ENCODE peak calls at places on chromosomes 1 and 21, in nine cellular contexts. L is OCI-LY7; I is body of pancreas; Y is sciatic nerve; A is K562; J is NCI-H1105 treated with DMSO at 0.1 percent for 48 hours; K is lower leg skin; D is activated naive CD4-positive, alpha-beta T cell treated with anti-CD3 and anti-CD28 coated beads, Interleukin-2, amount 10 ng/mL, durations not matched to agents 7 days and 5 days; B is mesendoderm. Q is an unnamed sample.

GRCh38 chr21:41359289-41359688 is 2.5 kb upstream of the MX2 start:
- DNase-seq in K (peak), I (no peak), L (no peak), J (no peak), A (no peak), B (peak), D (no peak), Y (no peak), Q (peak)

GRCh38 chr21:17848228-17848627 is 29.1 kb upstream of the C21orf91 start:
- DNase-seq in K (no peak), I (no peak), L (no peak), D (no peak), B (no peak), J (no peak), Y (peak), A (no peak), Q (no peak)

GRCh38 chr1:248611883-248612282 is 14.4 kb upstream of the OR2T10 start:
- DNase-seq in A (no peak), J (no peak), Y (no peak), B (no peak), D (peak), I (no peak), L (no peak), K (no peak), Q (no peak)

GRCh38 chr1:2879026-2879425 is 77.5 kb upstream of the TTC34 start:
- DNase-seq in B (no peak), A (no peak), J (no peak), K (no peak), I (no peak), Y (no peak), D (no peak), L (no peak), Q (no peak)

GRCh38 chr1:201673912-201674311 is 135.0 kb downstream of the NAV1 start:
- DNase-seq in A (no peak), K (peak), L (no peak), D (no peak), Y (no peak), I (peak), J (no peak), B (no peak), Q (no peak)

GRCh38 chr1:155128755-155129473 is 1.2 kb downstream of the EFNA1 start:
- DNase-seq in L (no peak), B (peak), I (peak), K (peak), Y (peak), D (no peak), A (no peak), J (no peak), Q (no peak)

GRCh38 chr1:113983826-113984225 is 4.6 kb downstream of the OLFML3 start:
- DNase-seq in B (no peak), L (no peak), K (no peak), I (no peak), J (no peak), D (no peak), A (no peak), Y (no peak), Q (no peak)

GRCh38 chr1:187566371-187566770 is 737.6 kb downstream of the PLA2G4A start:
- DNase-seq in L (no peak), D (no peak), J (no peak), Y (no peak), B (no peak), I (no peak), K (no peak), A (no peak), Q (no peak)

GRCh38 chr1:16145030-16145987 is 10.6 kb downstream of the EPHA2 start:
- DNase-seq in A (no peak), D (no peak), K (peak), L (no peak), I (peak), B (peak), J (peak), Y (peak), Q (no peak)

GRCh38 chr21:37827878-37828277 is 88.4 kb downstream of the KCNJ6 start:
- DNase-seq in B (no peak), D (no peak), A (no peak), J (no peak), I (no peak), Y (no peak), K (no peak), L (no peak), Q (no peak)

GRCh38 chr21:32182449-32182848 is 96.4 kb downstream of the MIS18A start:
- DNase-seq in L (no peak), I (no peak), K (no peak), A (no peak), Y (no peak), J (no peak), D (no peak), B (no peak), Q (no peak)

GRCh38 chr1:98969753-98970152 is 34.9 kb downstream of the PLPPR5 start:
- DNase-seq in I (no peak), K (no peak), L (no peak), Y (no peak), A (no peak), J (no peak), D (no peak), B (no peak), Q (no peak)

GRCh38 chr1:24702511-24703293 is 42.5 kb upstream of the CLIC4 start:
- DNase-seq in I (no peak), L (no peak), A (no peak), D (no peak), B (no peak), J (no peak), Y (no peak), K (no peak), Q (no peak)

Q was measured in neural crest cell.